ENCODE peak calls at places on chromosomes 11 and 22, in six cellular contexts. N is HuH-7.5, M is activated gamma-delta T cell, O is Right ventricle myocardium superior, J is iPS-NIHi11, V is anterior cingulate cortex. I is an unnamed sample.

GRCh38 chr22:49964493-49965290 is 4.1 kb downstream of the PIM3 start:
- DNase-seq in N (no peak), M (no peak), O (peak), J (no peak), V (no peak), I (no peak)

GRCh38 chr11:1870721-1871466 is 18.0 kb downstream of the LSP1 start:
- DNase-seq in N (no peak), M (peak), O (peak), J (no peak), V (peak), I (no peak)

GRCh38 chr11:86805873-86806310 is 5.5 kb downstream of the PRSS23 start:
- DNase-seq in N (no peak), M (no peak), O (no peak), J (no peak), V (no peak), I (no peak)

GRCh38 chr11:15663778-15664218 is 549.1 kb downstream of the INSC start:
- DNase-seq in N (no peak), M (no peak), O (no peak), J (peak), V (no peak), I (no peak)

GRCh38 chr11:57375490-57375889 is 5.5 kb downstream of the PRG3 start:
- DNase-seq in N (no peak), M (no peak), O (no peak), J (no peak), V (no peak), I (no peak)

GRCh38 chr22:41598081-41598480 is 8.4 kb upstream of the PMM1 start:
- DNase-seq in N (no peak), M (no peak), O (peak), J (no peak), V (no peak), I (no peak)

GRCh38 chr11:109130910-109131309 is 291.1 kb upstream of the C11orf87 start:
- DNase-seq in N (no peak), M (no peak), O (no peak), J (no peak), V (no peak), I (no peak)

GRCh38 chr11:46322759-46323158 is 24.5 kb upstream of the DGKZ start:
- DNase-seq in N (no peak), M (no peak), O (no peak), J (peak), V (no peak), I (no peak)

GRCh38 chr11:89203814-89204213 is 26.1 kb downstream of the TYR start:
- DNase-seq in N (no peak), M (no peak), O (no peak), J (no peak), V (no peak), I (no peak)

I was measured in cortex of kidney.